ENCODE peak calls at places on chromosome 5, in eight cellular contexts. C is heart left ventricle; Q is ovary; Z is CD8-positive, alpha-beta T cell; O is sigmoid colon; S is psoas muscle; L is PC-9; B is GM23338. Y is an unnamed sample. For H3K36me3, the result is how much of the 10 kb centered on the place peaks cover.

GRCh38 chr5:66306105-66306843 is 162.2 kb downstream of the SREK1 start:
- DNase-seq in C (peak), Q (peak), Z (no peak), O (peak), S (no peak), L (peak), B (peak), Y (no peak)

GRCh38 chr5:142520885-142521284 is 165.0 kb downstream of the FGF1 start:
- DNase-seq in C (no peak), Q (no peak), Z (no peak), O (no peak), S (no peak), L (no peak), B (no peak), Y (no peak)

GRCh38 chr5:16593013-16593412 is 23.8 kb downstream of the RETREG1 start:
- DNase-seq in C (no peak), Q (no peak), Z (no peak), O (no peak), S (no peak), L (no peak), B (no peak), Y (no peak)

GRCh38 chr5:17203329-17204132 is 13.9 kb upstream of the BASP1 start:
- DNase-seq in C (no peak), Q (no peak), Z (no peak), O (peak), S (peak), L (peak), B (peak), Y (no peak)

GRCh38 chr5:159928122-159928960 is 12.1 kb downstream of the ADRA1B start:
- DNase-seq in C (peak), Q (no peak), Z (no peak), O (no peak), S (peak), L (peak), B (peak), Y (peak)

GRCh38 chr5:39151731-39152130 is 67.6 kb downstream of the FYB1 start:
- DNase-seq in C (no peak), Q (no peak), Z (no peak), O (no peak), S (no peak), L (no peak), B (no peak), Y (no peak)

GRCh38 chr5:159106569-159107282 is 7.0 kb upstream of the EBF1 start:
- DNase-seq in C (peak), Q (peak), Z (peak), O (peak), S (peak), L (peak), B (peak), Y (no peak)

GRCh38 chr5:133757396-133757795 is 145.1 kb upstream of the FSTL4 start:
- DNase-seq in C (no peak), Q (no peak), Z (no peak), O (no peak), S (no peak), L (no peak), B (peak), Y (no peak)

GRCh38 chr5:177382423-177383029 is 1.7 kb upstream of the SLC34A1 start:
- DNase-seq in C (no peak), Q (no peak), Z (no peak), O (no peak), S (no peak), L (no peak), B (peak), Y (no peak)

DNA sequence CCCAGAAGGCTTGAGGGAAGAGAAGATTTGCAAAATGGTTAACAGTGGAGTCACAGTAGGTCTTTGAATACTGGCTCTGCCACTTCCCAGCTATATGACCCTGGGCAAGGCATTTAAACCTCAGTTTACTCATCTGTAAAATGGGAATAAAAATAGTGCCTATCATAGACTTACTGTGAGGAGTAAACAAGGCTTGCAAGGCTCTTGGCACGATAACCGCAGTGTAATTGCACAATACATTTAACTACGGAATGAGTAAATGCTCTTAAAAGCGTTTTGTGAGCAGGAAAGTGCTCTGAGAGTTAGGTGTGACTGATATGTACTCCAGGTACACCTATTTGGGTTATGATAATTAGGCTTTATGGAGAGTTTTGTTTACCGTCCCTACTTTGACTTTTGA is 8.4 kb downstream of the SLC36A3 start:
- DNase-seq in C (no peak), Q (no peak), Z (no peak), O (no peak), S (no peak), L (no peak), B (no peak), Y (no peak)
- H3K27ac ChIP-seq in C (no peak), Q (no peak), Z (no peak), O (no peak), S (no peak), L (no peak), B (no peak), Y (no peak)

GRCh38 chr5:1468247-1468612 is 23.0 kb upstream of the SLC6A3 start:
- DNase-seq in C (no peak), Q (peak), Z (no peak), O (no peak), S (no peak), L (no peak), B (peak), Y (no peak)
- TF ChIP-seq CTCF in C (peak), Q (no peak), Z (peak), O (peak), S (peak), L (peak), B (peak), Y (peak)

DNA sequence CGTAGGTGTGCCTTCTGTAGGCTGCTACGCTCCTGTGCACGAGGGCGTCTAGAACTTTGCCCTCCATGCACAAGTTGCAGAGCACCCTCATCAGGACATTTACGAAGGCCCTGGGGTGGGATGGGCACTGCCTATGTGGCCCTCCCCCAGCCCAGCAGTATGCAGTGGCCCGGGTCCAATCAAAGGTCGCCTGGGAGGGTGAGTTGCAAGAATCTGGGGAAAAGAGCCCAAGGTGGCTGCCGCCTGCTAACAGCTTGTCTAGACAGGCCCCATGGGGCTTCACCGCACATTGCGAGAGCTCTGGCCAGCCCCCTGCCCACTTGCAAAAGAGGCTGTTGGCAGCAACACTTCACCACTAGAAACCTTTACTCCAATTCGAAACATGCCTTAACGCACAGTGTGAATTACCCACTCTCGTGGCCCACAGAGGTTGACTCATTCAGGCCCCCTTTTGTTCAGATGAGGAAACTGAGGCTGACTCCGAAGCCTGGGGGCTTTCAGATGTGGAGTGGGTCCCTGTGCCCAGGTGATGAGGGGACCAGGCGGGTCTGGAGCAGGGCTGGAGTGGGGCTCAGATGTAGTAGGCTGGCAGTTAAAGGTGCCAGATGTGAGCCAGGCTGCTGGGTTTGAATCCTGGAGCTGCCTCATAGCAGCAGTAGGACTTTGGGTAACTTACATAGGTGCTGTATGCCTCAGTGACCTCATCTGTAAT is 31.8 kb upstream of the IL17B start:
- DNase-seq in C (no peak), Q (no peak), Z (no peak), O (peak), S (no peak), L (no peak), B (no peak), Y (no peak)
- H3K36me3 ChIP-seq in C (under half), Q (under half), Z (under half), O (half or more), S (under half), L (under half), B (under half), Y (under half)

GRCh38 chr5:153458266-153458665 is 32.2 kb upstream of the GRIA1 start:
- DNase-seq in C (no peak), Q (no peak), Z (no peak), O (no peak), S (no peak), L (no peak), B (no peak), Y (no peak)
- H3K27ac ChIP-seq in C (no peak), Q (no peak), Z (no peak), O (no peak), S (no peak), L (no peak), B (no peak), Y (no peak)

GRCh38 chr5:41527201-41527779 is 16.9 kb upstream of the PLCXD3 start:
- DNase-seq in C (peak), Q (no peak), Z (no peak), O (no peak), S (no peak), L (peak), B (peak), Y (peak)

GRCh38 chr5:41526699-41527098 is 16.3 kb upstream of the PLCXD3 start:
- DNase-seq in C (no peak), Q (no peak), Z (no peak), O (no peak), S (no peak), L (no peak), B (no peak), Y (no peak)

GRCh38 chr5:41522193-41522786 is 11.9 kb upstream of the PLCXD3 start:
- DNase-seq in C (no peak), Q (no peak), Z (no peak), O (no peak), S (no peak), L (no peak), B (peak), Y (no peak)

GRCh38 chr5:41519801-41520200 is 9.4 kb upstream of the PLCXD3 start:
- DNase-seq in C (no peak), Q (no peak), Z (no peak), O (no peak), S (no peak), L (no peak), B (peak), Y (no peak)

GRCh38 chr5:41524174-41524573 is 13.8 kb upstream of the PLCXD3 start:
- DNase-seq in C (no peak), Q (no peak), Z (no peak), O (no peak), S (no peak), L (no peak), B (peak), Y (no peak)
- TF ChIP-seq CTCF in C (no peak), Q (no peak), Z (no peak), O (no peak), S (no peak), L (peak), B (peak), Y (peak)

DNA sequence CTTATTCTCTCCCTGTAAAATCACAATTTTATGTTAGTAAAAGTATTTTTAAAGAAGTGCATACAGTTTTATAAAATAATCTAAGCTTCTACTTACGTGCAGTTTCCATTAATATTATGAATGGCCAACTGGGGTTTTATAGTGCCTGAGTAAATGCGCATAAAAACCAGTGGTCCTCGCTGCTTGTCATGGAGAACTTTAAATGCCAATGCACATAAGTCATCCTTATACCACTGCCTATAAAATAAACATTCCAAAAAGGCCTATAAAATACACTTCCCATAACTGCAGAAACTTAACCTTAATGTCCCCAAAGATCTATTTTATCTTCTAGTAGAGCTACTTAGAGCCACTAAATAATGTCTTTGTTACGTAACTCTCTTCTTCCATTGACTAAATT is 28.5 kb downstream of the GFM2 start:
- DNase-seq in C (no peak), Q (no peak), Z (no peak), O (no peak), S (no peak), L (no peak), B (no peak), Y (no peak)
- H3K36me3 ChIP-seq in C (under half), Q (under half), Z (under half), O (under half), S (under half), L (under half), B (under half), Y (half or more)

GRCh38 chr5:2710910-2711309 is 40.6 kb downstream of the IRX2 start:
- DNase-seq in C (no peak), Q (no peak), Z (no peak), O (no peak), S (no peak), L (no peak), B (peak), Y (no peak)
- H3K27ac ChIP-seq in C (no peak), Q (no peak), Z (no peak), O (no peak), S (no peak), L (no peak), B (no peak), Y (no peak)

DNA sequence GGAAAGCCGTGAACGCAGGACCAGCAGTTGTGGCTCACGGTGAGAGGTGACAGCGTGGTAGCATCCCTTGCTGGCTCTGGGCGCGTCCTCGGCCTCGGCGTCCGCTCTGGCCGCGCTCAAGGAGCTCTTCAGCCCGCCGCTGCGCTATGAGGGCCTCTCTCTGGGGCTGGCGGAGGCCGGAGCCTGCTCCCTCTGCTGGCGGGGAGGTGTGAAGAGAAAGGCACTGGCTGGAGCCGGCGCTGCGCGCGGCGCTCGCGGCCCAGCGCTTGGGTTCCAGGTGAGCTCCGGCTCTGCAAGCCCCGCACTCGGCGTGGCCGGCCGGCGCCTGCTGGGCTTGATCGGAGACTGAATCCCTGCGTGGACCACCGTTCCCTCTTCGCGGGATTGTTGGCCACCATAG is 705.6 kb downstream of the SEMA5A start:
- DNase-seq in C (no peak), Q (no peak), Z (no peak), O (no peak), S (no peak), L (no peak), B (peak), Y (no peak)
- TF ChIP-seq CTCF in C (no peak), Q (no peak), Z (no peak), O (no peak), S (no peak), L (no peak), B (peak), Y (no peak)